ENCODE peak calls at places on chromosomes 7 and 10, in nine cellular contexts. P is body of pancreas; J is substantia nigra; R is HL-60; A is effector memory CD8-positive, alpha-beta T cell; G is endothelial cell; X is spleen; V is NCI-H1048; S is GOT3. E is an unnamed sample.

GRCh38 chr7:4028221-4028620 is 653.9 kb upstream of the FOXK1 start:
- DNase-seq in P (no peak), J (no peak), R (no peak), A (no peak), G (no peak), X (no peak), V (no peak), S (no peak), E (no peak)

GRCh38 chr10:75000748-75001321 is 110.6 kb upstream of the SAMD8 start:
- DNase-seq in P (no peak), J (no peak), R (no peak), A (no peak), G (no peak), X (no peak), V (no peak), S (no peak), E (no peak)

GRCh38 chr7:138282997-138283396 is 177.1 kb upstream of the TRIM24 start:
- DNase-seq in P (no peak), J (no peak), R (no peak), A (no peak), G (no peak), X (no peak), V (no peak), S (no peak), E (no peak)

GRCh38 chr10:21926358-21926890 is 77.1 kb downstream of the DNAJC1 start:
- DNase-seq in P (no peak), J (no peak), R (no peak), A (no peak), G (no peak), X (no peak), V (no peak), S (no peak), E (no peak)

GRCh38 chr7:102390697-102391484 is 5.3 kb upstream of the PRKRIP1 start:
- DNase-seq in P (peak; percentile 91), J (peak; percentile 25), R (peak; percentile 70), A (peak; percentile 66), G (peak; percentile 87), X (peak; percentile 90), V (peak; percentile 38), S (peak; percentile 20), E (peak; percentile 89)

GRCh38 chr7:15558747-15559146 is 3.1 kb downstream of the AGMO start:
- DNase-seq in P (no peak), J (no peak), R (no peak), A (no peak), G (no peak), X (no peak), V (no peak), S (no peak), E (no peak)

GRCh38 chr7:121398246-121398645 is 2.1 kb upstream of the FAM3C start:
- DNase-seq in P (peak; percentile 67), J (no peak), R (no peak), A (no peak), G (no peak), X (no peak), V (no peak), S (no peak), E (peak; percentile 17)

GRCh38 chr10:79438021-79438698 is 7.3 kb downstream of the ZCCHC24 start:
- DNase-seq in P (no peak), J (no peak), R (no peak), A (no peak), G (no peak), X (peak; percentile 46), V (no peak), S (no peak), E (no peak)

GRCh38 chr10:51960494-51960895 is 261.1 kb upstream of the CSTF2T start:
- DNase-seq in P (no peak), J (no peak), R (peak; percentile 1), A (no peak), G (no peak), X (no peak), V (no peak), S (no peak), E (no peak)

GRCh38 chr10:28587970-28588290 is 55.0 kb downstream of the WAC start:
- DNase-seq in P (no peak), J (no peak), R (no peak), A (no peak), G (no peak), X (no peak), V (no peak), S (no peak), E (no peak)

GRCh38 chr7:77368974-77369373 is 47.2 kb downstream of the GSAP start:
- DNase-seq in P (no peak), J (no peak), R (peak; percentile 53), A (no peak), G (no peak), X (no peak), V (no peak), S (no peak), E (no peak)

GRCh38 chr10:66836057-66836456 is 89.8 kb upstream of the LRRTM3 start:
- DNase-seq in P (no peak), J (no peak), R (no peak), A (no peak), G (no peak), X (no peak), V (no peak), S (no peak), E (no peak)

GRCh38 chr10:89283174-89283987 is 18.5 kb upstream of the IFIT2 start:
- DNase-seq in P (no peak), J (no peak), R (no peak), A (no peak), G (no peak), X (no peak), V (no peak), S (no peak), E (no peak)

GRCh38 chr10:58070964-58071363 is 196.7 kb downstream of the IPMK start:
- DNase-seq in P (no peak), J (no peak), R (no peak), A (no peak), G (no peak), X (no peak), V (no peak), S (no peak), E (no peak)

GRCh38 chr10:100520811-100521210 is 1.1 kb upstream of the SEC31B start:
- DNase-seq in P (no peak), J (no peak), R (no peak), A (no peak), G (no peak), X (no peak), V (no peak), S (no peak), E (no peak)

GRCh38 chr10:122165914-122166313 is 105.2 kb upstream of the BTBD16 start:
- DNase-seq in P (no peak), J (no peak), R (no peak), A (no peak), G (no peak), X (no peak), V (no peak), S (no peak), E (no peak)

GRCh38 chr10:128047991-128048826 is 78.0 kb downstream of the MKI67 start:
- DNase-seq in P (no peak), J (no peak), R (peak; percentile 83), A (peak; percentile 38), G (no peak), X (peak; percentile 82), V (no peak), S (no peak), E (peak; percentile 32)

GRCh38 chr10:127906548-127907377 is at the start of gene PTPRE:
- DNase-seq in P (peak; percentile 70), J (peak; percentile 42), R (peak; percentile 56), A (peak; percentile 49), G (peak; percentile 87), X (peak; percentile 96), V (no peak), S (peak; percentile 47), E (peak; percentile 86)

GRCh38 chr10:68526634-68527132 is 640 bp downstream of the SLC25A16 start:
- DNase-seq in P (no peak), J (peak; percentile 37), R (no peak), A (no peak), G (no peak), X (no peak), V (no peak), S (no peak), E (no peak)

GRCh38 chr10:81082621-81083376 is 545.1 kb downstream of the SH2D4B start:
- DNase-seq in P (no peak), J (no peak), R (no peak), A (no peak), G (no peak), X (no peak), V (no peak), S (no peak), E (no peak)

GRCh38 chr7:139153832-139154231 is 44.3 kb upstream of the ZC3HAV1 start:
- DNase-seq in P (no peak), J (no peak), R (no peak), A (no peak), G (no peak), X (no peak), V (no peak), S (no peak), E (no peak)

GRCh38 chr7:151256410-151257045 is 8.0 kb upstream of the SMARCD3 start:
- DNase-seq in P (no peak), J (no peak), R (no peak), A (no peak), G (no peak), X (no peak), V (no peak), S (no peak), E (no peak)

GRCh38 chr7:23357190-23358093 is 58.3 kb downstream of the MALSU1 start:
- DNase-seq in P (no peak), J (no peak), R (no peak), A (no peak), G (no peak), X (no peak), V (no peak), S (no peak), E (no peak)

GRCh38 chr7:87220026-87220733 is 648 bp upstream of the TMEM243 start:
- DNase-seq in P (peak; percentile 88), J (peak; percentile 33), R (peak; percentile 67), A (peak; percentile 72), G (peak; percentile 85), X (peak; percentile 96), V (peak; percentile 57), S (peak; percentile 20), E (peak; percentile 84)

GRCh38 chr7:33452805-33453502 is 323.6 kb downstream of the BBS9 start:
- DNase-seq in P (no peak), J (no peak), R (no peak), A (no peak), G (no peak), X (no peak), V (no peak), S (no peak), E (no peak)

GRCh38 chr10:11830836-11831519 is 7.8 kb downstream of the PROSER2 start:
- DNase-seq in P (peak; percentile 19), J (no peak), R (no peak), A (no peak), G (no peak), X (no peak), V (no peak), S (no peak), E (no peak)

GRCh38 chr7:134140889-134141867 is 14.0 kb downstream of the LRGUK start:
- DNase-seq in P (peak; percentile 81), J (peak; percentile 37), R (peak; percentile 41), A (peak; percentile 11), G (peak; percentile 71), X (peak; percentile 82), V (no peak), S (no peak), E (peak; percentile 74)

GRCh38 chr7:130084037-130084875 is 13.9 kb downstream of the KLHDC10 start:
- DNase-seq in P (no peak), J (no peak), R (no peak), A (no peak), G (no peak), X (no peak), V (no peak), S (no peak), E (no peak)

GRCh38 chr7:6407434-6407833 is 40.3 kb downstream of the DAGLB start:
- DNase-seq in P (no peak), J (no peak), R (no peak), A (no peak), G (no peak), X (no peak), V (no peak), S (no peak), E (no peak)

GRCh38 chr10:30705086-30705624 is 75.6 kb upstream of the LYZL2 start:
- DNase-seq in P (no peak), J (no peak), R (no peak), A (no peak), G (no peak), X (no peak), V (no peak), S (no peak), E (no peak)

GRCh38 chr10:103849880-103850571 is 5.3 kb downstream of the SH3PXD2A start:
- DNase-seq in P (no peak), J (no peak), R (peak; percentile 29), A (no peak), G (no peak), X (no peak), V (no peak), S (peak; percentile 43), E (no peak)